ENCODE peak calls at places on chromosomes 12 and 14, in eight cellular contexts. B is cardiac fibroblast; Y is stimulated activated naive CD4-positive, alpha-beta T cell treated with Interleukin-2 at 50 U/mL for 16 hours; G is activated CD4-positive, CD25-positive, alpha-beta regulatory T cell treated with anti-CD3 and anti-CD28 coated beads, Interleukin-2, amount 50 U/mL, for 72 hours; K is Peyer's patch; F is stromal cell of bone marrow; Z is AG09309; M is psoas muscle. J is an unnamed sample.

GRCh38 chr12:28963554-28963953 is 185.5 kb upstream of the FAR2 start:
- DNase-seq in Y (no peak), K (no peak), G (no peak), B (peak; percentile 64), M (no peak), F (no peak), Z (no peak), J (peak; percentile 45)

GRCh38 chr12:25130741-25131188 is 64.2 kb downstream of the DNAI7 start:
- DNase-seq in B (peak; percentile 66), Y (no peak), F (peak; percentile 38), Z (peak; percentile 23), M (no peak), G (no peak), K (no peak), J (peak; percentile 34)

GRCh38 chr12:123983822-123984485 is 10.9 kb downstream of the ZNF664 start:
- DNase-seq in Y (peak; percentile 14), B (peak; percentile 85), F (peak; percentile 54), K (no peak), G (no peak), M (no peak), Z (peak; percentile 49), J (peak; percentile 57)

GRCh38 chr12:27180862-27181261 is 63.2 kb upstream of the STK38L start:
- DNase-seq in K (no peak), Z (no peak), B (no peak), M (no peak), G (no peak), F (no peak), Y (no peak), J (no peak)

GRCh38 chr12:110107369-110108281 is 16.5 kb upstream of the IFT81 start:
- DNase-seq in G (no peak), M (peak; percentile 67), F (peak; percentile 90), K (no peak), Y (no peak), B (peak; percentile 93), Z (peak; percentile 88), J (peak; percentile 83)

GRCh38 chr12:113299619-113300237 is 35.2 kb downstream of the SLC8B1 start:
- DNase-seq in M (peak; percentile 73), Z (peak; percentile 43), Y (no peak), K (no peak), G (no peak), B (peak; percentile 84), F (peak; percentile 38), J (no peak)

GRCh38 chr12:23760495-23760894 is 189.0 kb downstream of the SOX5 start:
- DNase-seq in Y (no peak), M (no peak), F (no peak), K (no peak), B (peak; percentile 6), G (no peak), Z (no peak), J (no peak)

GRCh38 chr14:61147898-61148549 is 133.1 kb downstream of the TMEM30B start:
- DNase-seq in M (peak; percentile 79), Y (no peak), G (no peak), F (no peak), Z (peak; percentile 81), K (no peak), B (peak; percentile 92), J (peak; percentile 88)

GRCh38 chr14:55272922-55273321 is 1.7 kb downstream of the FBXO34 start:
- DNase-seq in M (no peak), B (no peak), K (no peak), G (no peak), F (no peak), Y (no peak), Z (no peak), J (no peak)

GRCh38 chr12:62632521-62632920 is 165.9 kb downstream of the MON2 start:
- DNase-seq in K (no peak), G (no peak), M (peak; percentile 56), Y (peak; percentile 3), F (peak; percentile 47), Z (peak; percentile 37), B (peak; percentile 65), J (peak; percentile 86)

GRCh38 chr14:68670344-68670725 is 122.5 kb downstream of the ZFP36L1 start:
- DNase-seq in Z (no peak), F (no peak), B (no peak), M (no peak), Y (no peak), G (no peak), K (peak; percentile 4), J (no peak)

GRCh38 chr12:30614031-30614430 is 81.6 kb downstream of the IPO8 start:
- DNase-seq in B (peak; percentile 12), G (no peak), K (no peak), Z (no peak), M (no peak), F (no peak), Y (no peak), J (peak; percentile 78)

GRCh38 chr12:32917094-32917611 is 20.6 kb upstream of the PKP2 start:
- DNase-seq in K (no peak), F (peak; percentile 7), M (no peak), Z (no peak), Y (no peak), B (peak; percentile 60), G (no peak), J (no peak)

GRCh38 chr12:127270193-127270592 is 996.8 kb upstream of the TMEM132C start:
- DNase-seq in F (peak; percentile 87), B (peak; percentile 73), Z (peak; percentile 89), K (no peak), G (no peak), M (no peak), Y (no peak), J (no peak)

GRCh38 chr14:61090432-61091216 is 109.6 kb downstream of the SLC38A6 start:
- DNase-seq in Z (no peak), Y (no peak), F (no peak), B (no peak), K (no peak), G (no peak), M (no peak), J (no peak)

GRCh38 chr12:114221976-114222630 is 183.8 kb downstream of the TBX5 start:
- DNase-seq in B (no peak), M (no peak), G (no peak), Y (no peak), Z (no peak), F (no peak), K (no peak), J (no peak)

GRCh38 chr12:116123511-116124258 is 153.8 kb downstream of the MED13L start:
- DNase-seq in Z (no peak), F (no peak), Y (no peak), M (peak; percentile 37), B (peak; percentile 50), G (peak; percentile 39), K (no peak), J (peak; percentile 63)

GRCh38 chr14:30227436-30227835 is 299.8 kb upstream of the PRKD1 start:
- DNase-seq in B (peak; percentile 84), K (no peak), Z (no peak), G (no peak), F (no peak), Y (no peak), M (no peak), J (no peak)

GRCh38 chr12:51888316-51889215 is 663 bp downstream of the ANKRD33 start:
- DNase-seq in Y (no peak), K (no peak), G (no peak), Z (no peak), B (no peak), F (no peak), M (no peak), J (no peak)

GRCh38 chr14:75579882-75580281 is 1.5 kb downstream of the FLVCR2 start:
- DNase-seq in Y (no peak), Z (no peak), G (no peak), B (peak; percentile 29), M (no peak), K (no peak), F (no peak), J (no peak)

GRCh38 chr14:31090872-31091764 is 64.9 kb upstream of the STRN3 start:
- DNase-seq in B (peak; percentile 93), K (no peak), Z (peak; percentile 85), M (no peak), G (no peak), Y (no peak), F (peak; percentile 95), J (peak; percentile 13)

GRCh38 chr14:64966976-64967375 is 5.2 kb downstream of the RAB15 start:
- DNase-seq in Y (no peak), Z (no peak), F (no peak), G (no peak), B (no peak), K (no peak), M (no peak), J (no peak)

GRCh38 chr12:26636710-26637328 is 196.2 kb downstream of the ITPR2 start:
- DNase-seq in K (no peak), B (peak; percentile 57), Z (no peak), M (no peak), Y (no peak), G (no peak), F (peak; percentile 41), J (no peak)

GRCh38 chr14:32998433-32998832 is 59.8 kb downstream of the NPAS3 start:
- DNase-seq in Z (peak; percentile 14), M (no peak), K (no peak), F (peak; percentile 7), Y (no peak), G (no peak), B (peak; percentile 42), J (no peak)

GRCh38 chr14:54637829-54638446 is 71.0 kb downstream of the SAMD4A start:
- DNase-seq in K (no peak), M (peak; percentile 29), Z (no peak), Y (no peak), F (no peak), B (peak; percentile 63), G (no peak), J (no peak)

GRCh38 chr14:52153939-52154338 is 85.1 kb upstream of the NID2 start:
- DNase-seq in M (no peak), G (no peak), K (no peak), Z (no peak), Y (no peak), F (no peak), B (no peak), J (no peak)

GRCh38 chr14:59181804-59182203 is 6.7 kb upstream of the DAAM1 start:
- DNase-seq in B (no peak), G (no peak), M (no peak), Z (no peak), F (no peak), Y (no peak), K (no peak), J (no peak)

GRCh38 chr12:108313609-108314331 is 25.3 kb downstream of the CMKLR1 start:
- DNase-seq in K (no peak), M (peak; percentile 35), G (no peak), F (no peak), Z (no peak), B (no peak), Y (no peak), J (no peak)

GRCh38 chr14:53450871-53451270 is 297.7 kb upstream of the DDHD1 start:
- DNase-seq in G (no peak), Y (no peak), Z (peak; percentile 29), B (peak; percentile 25), F (peak; percentile 41), M (no peak), K (no peak), J (no peak)

GRCh38 chr14:72744416-72745120 is 149.3 kb downstream of the DPF3 start:
- DNase-seq in Z (no peak), F (no peak), G (no peak), Y (no peak), M (no peak), B (no peak), K (no peak), J (no peak)

GRCh38 chr12:75553398-75553797 is 42.0 kb upstream of the KRR1 start:
- DNase-seq in G (no peak), Z (no peak), K (no peak), B (no peak), F (no peak), Y (no peak), M (no peak), J (no peak)

GRCh38 chr14:77849711-77850110 is 49.8 kb downstream of the ADCK1 start:
- DNase-seq in B (no peak), Z (peak; percentile 3), F (peak; percentile 48), M (no peak), G (no peak), Y (no peak), K (no peak), J (no peak)

GRCh38 chr14:101254805-101255764 is 306.2 kb upstream of the DIO3 start:
- DNase-seq in F (no peak), Z (no peak), K (no peak), B (peak; percentile 3), M (peak; percentile 62), G (no peak), Y (no peak), J (no peak)

GRCh38 chr12:95994476-95994875 is 1.7 kb downstream of the HAL start:
- DNase-seq in G (no peak), Y (no peak), F (no peak), B (no peak), K (no peak), M (no peak), Z (no peak), J (no peak)

J was measured in COLO829.